ENCODE peak calls at places on chromosome 3, in four cellular contexts. One of them, this sample, is unnamed.
A peak's percentile ranks its signal among the peaks of the same experiment; 100 is the strongest.

GRCh38 chr3:117510396-117510795 is 800.8 kb downstream of the TUSC7 start:
- DNase-seq in OCI-LY7: no peak
- DNase-seq in PC-9: no peak
- DNase-seq in fibroblast of lung: peak; percentile 75
- DNase-seq in this sample: no peak

GRCh38 chr3:156764761-156765160 is 61.4 kb upstream of the LEKR1 start:
- DNase-seq in PC-9: no peak
- DNase-seq in OCI-LY7: no peak
- DNase-seq in fibroblast of lung: peak; percentile 56
- DNase-seq in this sample: peak; percentile 52

GRCh38 chr3:87261925-87262324 is 14.5 kb downstream of the POU1F1 start:
- DNase-seq in fibroblast of lung: no peak
- DNase-seq in PC-9: no peak
- DNase-seq in OCI-LY7: no peak
- DNase-seq in this sample: no peak

GRCh38 chr3:32148356-32148755 is 41.9 kb downstream of the GPD1L start:
- DNase-seq in fibroblast of lung: peak; percentile 46
- DNase-seq in PC-9: no peak
- DNase-seq in OCI-LY7: no peak
- DNase-seq in this sample: no peak

GRCh38 chr3:137906985-137907649 is 102.8 kb upstream of the CLDN18 start:
- DNase-seq in PC-9: no peak
- DNase-seq in fibroblast of lung: no peak
- DNase-seq in OCI-LY7: no peak
- DNase-seq in this sample: no peak

GRCh38 chr3:38645601-38646000 is 3.9 kb downstream of the SCN5A start:
- DNase-seq in fibroblast of lung: no peak
- DNase-seq in PC-9: no peak
- DNase-seq in OCI-LY7: no peak
- DNase-seq in this sample: no peak

GRCh38 chr3:153614563-153614962 is 452.5 kb downstream of the RAP2B start:
- DNase-seq in fibroblast of lung: peak; percentile 75
- DNase-seq in OCI-LY7: no peak
- DNase-seq in PC-9: no peak
- DNase-seq in this sample: peak; percentile 54

GRCh38 chr3:49017229-49017615 is 1.2 kb downstream of the DALRD3 start:
- DNase-seq in fibroblast of lung: no peak
- DNase-seq in PC-9: no peak
- DNase-seq in OCI-LY7: no peak
- DNase-seq in this sample: no peak

GRCh38 chr3:191328963-191329653 is at the start of gene CCDC50:
- DNase-seq in OCI-LY7: peak; percentile 82
- DNase-seq in fibroblast of lung: peak; percentile 80
- DNase-seq in PC-9: peak; percentile 64
- DNase-seq in this sample: peak; percentile 81

GRCh38 chr3:127172670-127173515 is 20.0 kb upstream of the PRR23E start:
- DNase-seq in OCI-LY7: no peak
- DNase-seq in PC-9: no peak
- DNase-seq in fibroblast of lung: peak; percentile 86
- DNase-seq in this sample: peak; percentile 47

GRCh38 chr3:13391308-13391707 is 28.8 kb downstream of the NUP210 start:
- DNase-seq in fibroblast of lung: no peak
- DNase-seq in OCI-LY7: peak; percentile 30
- DNase-seq in PC-9: no peak
- DNase-seq in this sample: no peak

GRCh38 chr3:106824856-106825255 is 552.4 kb upstream of the CCDC54 start:
- DNase-seq in OCI-LY7: peak; percentile 18
- DNase-seq in PC-9: no peak
- DNase-seq in fibroblast of lung: peak; percentile 83
- DNase-seq in this sample: peak; percentile 63

GRCh38 chr3:123271466-123272159 is 69.9 kb downstream of the SEC22A start:
- DNase-seq in OCI-LY7: no peak
- DNase-seq in fibroblast of lung: no peak
- DNase-seq in PC-9: no peak
- DNase-seq in this sample: no peak

GRCh38 chr3:122100591-122101491 is 45.7 kb downstream of the CD86 start:
- DNase-seq in OCI-LY7: peak; percentile 27
- DNase-seq in fibroblast of lung: no peak
- DNase-seq in PC-9: no peak
- DNase-seq in this sample: no peak

GRCh38 chr3:132521921-132522320 is 75.1 kb upstream of the ACKR4 start:
- DNase-seq in fibroblast of lung: no peak
- DNase-seq in OCI-LY7: no peak
- DNase-seq in PC-9: no peak
- DNase-seq in this sample: no peak

GRCh38 chr3:27565201-27565827 is 81.1 kb upstream of the SLC4A7 start:
- DNase-seq in fibroblast of lung: no peak
- DNase-seq in OCI-LY7: no peak
- DNase-seq in PC-9: no peak
- DNase-seq in this sample: no peak

GRCh38 chr3:16063603-16064002 is 110.9 kb upstream of the GALNT15 start:
- DNase-seq in fibroblast of lung: no peak
- DNase-seq in PC-9: no peak
- DNase-seq in OCI-LY7: no peak
- DNase-seq in this sample: no peak

GRCh38 chr3:47017504-47018268 is 38.2 kb downstream of the NBEAL2 start:
- DNase-seq in fibroblast of lung: peak; percentile 56
- DNase-seq in PC-9: peak; percentile 49
- DNase-seq in OCI-LY7: no peak
- DNase-seq in this sample: peak; percentile 16

GRCh38 chr3:31523543-31523942 is 9.2 kb upstream of the STT3B start:
- DNase-seq in fibroblast of lung: no peak
- DNase-seq in OCI-LY7: no peak
- DNase-seq in PC-9: no peak
- DNase-seq in this sample: no peak

GRCh38 chr3:56691165-56692000 is 8.3 kb upstream of the TASOR start:
- DNase-seq in fibroblast of lung: no peak
- DNase-seq in OCI-LY7: no peak
- DNase-seq in PC-9: peak; percentile 93
- DNase-seq in this sample: no peak

GRCh38 chr3:13042932-13043275 is 30.3 kb downstream of the IQSEC1 start:
- DNase-seq in fibroblast of lung: no peak
- DNase-seq in OCI-LY7: no peak
- DNase-seq in PC-9: no peak
- DNase-seq in this sample: no peak

GRCh38 chr3:119662604-119663377 is 2.4 kb upstream of the POPDC2 start:
- DNase-seq in fibroblast of lung: peak; percentile 31
- DNase-seq in PC-9: no peak
- DNase-seq in OCI-LY7: no peak
- DNase-seq in this sample: no peak

GRCh38 chr3:23775254-23775909 is 30.4 kb upstream of the UBE2E1 start:
- DNase-seq in fibroblast of lung: no peak
- DNase-seq in PC-9: no peak
- DNase-seq in OCI-LY7: no peak
- DNase-seq in this sample: no peak

GRCh38 chr3:141430326-141430725 is 56.5 kb upstream of the RASA2 start:
- DNase-seq in OCI-LY7: no peak
- DNase-seq in fibroblast of lung: no peak
- DNase-seq in PC-9: no peak
- DNase-seq in this sample: no peak
- TF ChIP-seq CTCF in OCI-LY7: no peak
- TF ChIP-seq CTCF in fibroblast of lung: no peak
- TF ChIP-seq CTCF in PC-9: no peak
- TF ChIP-seq CTCF in this sample: no peak

DNA sequence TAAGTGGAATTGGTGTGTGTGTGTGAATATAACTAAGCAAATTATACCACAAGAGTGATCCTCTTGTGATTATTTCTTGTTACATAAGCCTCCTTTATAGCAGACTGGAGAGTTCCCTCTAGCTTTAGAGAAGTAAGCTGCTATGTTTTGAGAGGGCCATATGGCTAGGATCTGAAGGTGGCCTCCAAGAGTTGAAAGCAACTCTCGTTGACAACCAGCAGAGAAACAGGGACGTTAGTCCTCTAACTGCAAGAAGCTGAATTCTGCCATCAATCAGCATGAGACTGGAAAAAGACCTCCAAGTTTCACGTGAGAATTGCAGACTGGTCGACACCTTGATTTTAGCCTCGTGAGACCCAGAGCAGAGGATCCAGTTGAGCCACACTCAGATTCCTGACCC is 278.5 kb upstream of the ZNF717 start:
- DNase-seq in PC-9: no peak
- DNase-seq in OCI-LY7: no peak
- DNase-seq in fibroblast of lung: no peak
- DNase-seq in this sample: no peak
- H3K27ac ChIP-seq in PC-9: no peak overlapping the region
- H3K27ac ChIP-seq in OCI-LY7: no peak overlapping the region
- H3K27ac ChIP-seq in fibroblast of lung: no peak overlapping the region
- H3K27ac ChIP-seq in this sample: no peak overlapping the region

GRCh38 chr3:157865449-157865862 is 240.8 kb downstream of the SHOX2 start:
- DNase-seq in PC-9: no peak
- DNase-seq in OCI-LY7: peak; percentile 57
- DNase-seq in fibroblast of lung: no peak
- DNase-seq in this sample: no peak
- TF ChIP-seq CTCF in PC-9: peak; percentile 78
- TF ChIP-seq CTCF in OCI-LY7: peak; percentile 94
- TF ChIP-seq CTCF in fibroblast of lung: peak; percentile 18
- TF ChIP-seq CTCF in this sample: peak; percentile 72

GRCh38 chr3:64913515-64913914 is 225.7 kb upstream of the ADAMTS9 start:
- DNase-seq in OCI-LY7: no peak
- DNase-seq in PC-9: no peak
- DNase-seq in fibroblast of lung: no peak
- DNase-seq in this sample: no peak

GRCh38 chr3:64909011-64909410 is 221.2 kb upstream of the ADAMTS9 start:
- DNase-seq in PC-9: no peak
- DNase-seq in OCI-LY7: no peak
- DNase-seq in fibroblast of lung: no peak
- DNase-seq in this sample: no peak

GRCh38 chr3:64908292-64908691 is 220.5 kb upstream of the ADAMTS9 start:
- DNase-seq in PC-9: peak; percentile 57
- DNase-seq in fibroblast of lung: no peak
- DNase-seq in OCI-LY7: no peak
- DNase-seq in this sample: peak; percentile 27

GRCh38 chr3:64911138-64911537 is 223.3 kb upstream of the ADAMTS9 start:
- DNase-seq in PC-9: no peak
- DNase-seq in OCI-LY7: no peak
- DNase-seq in fibroblast of lung: no peak
- DNase-seq in this sample: no peak

DNA sequence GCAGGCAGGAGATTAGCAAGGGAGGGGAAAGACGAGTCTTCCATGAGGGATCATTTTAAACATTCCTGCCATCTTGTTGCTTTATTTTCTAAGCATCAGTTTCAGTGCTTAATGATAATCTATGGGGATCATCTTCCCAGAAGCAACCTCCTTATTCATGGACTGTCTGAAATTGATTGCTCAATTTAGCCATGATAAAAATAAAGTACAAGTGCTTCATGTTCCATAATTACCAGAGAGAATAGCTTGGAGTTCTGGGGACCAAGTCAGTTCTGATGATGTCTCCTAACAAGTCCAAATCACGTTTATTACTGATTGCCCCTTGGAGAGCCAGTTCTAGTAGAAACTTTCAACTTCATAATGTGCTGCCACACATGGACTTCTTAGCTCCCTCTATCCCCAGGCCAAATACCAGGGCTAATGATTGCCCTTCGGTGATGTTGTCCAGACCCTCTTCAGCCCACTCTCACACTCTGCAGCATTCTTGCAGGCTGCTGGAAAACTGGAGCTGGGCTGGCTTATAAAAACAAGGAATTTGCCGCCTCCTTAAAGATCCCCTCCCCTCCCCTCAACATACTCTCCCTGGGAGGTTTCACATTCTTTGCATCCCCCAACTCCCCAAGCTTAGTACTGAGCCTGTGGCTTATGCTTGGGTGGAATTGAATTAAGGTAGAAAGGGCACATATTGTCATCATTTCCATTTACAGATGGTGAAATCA is 222.1 kb upstream of the ADAMTS9 start:
- DNase-seq in PC-9: no peak
- DNase-seq in fibroblast of lung: no peak
- DNase-seq in OCI-LY7: no peak
- DNase-seq in this sample: no peak
- H3K27ac ChIP-seq in PC-9: no peak overlapping the region
- H3K27ac ChIP-seq in fibroblast of lung: no peak overlapping the region
- H3K27ac ChIP-seq in OCI-LY7: no peak overlapping the region
- H3K27ac ChIP-seq in this sample: no peak overlapping the region

DNA sequence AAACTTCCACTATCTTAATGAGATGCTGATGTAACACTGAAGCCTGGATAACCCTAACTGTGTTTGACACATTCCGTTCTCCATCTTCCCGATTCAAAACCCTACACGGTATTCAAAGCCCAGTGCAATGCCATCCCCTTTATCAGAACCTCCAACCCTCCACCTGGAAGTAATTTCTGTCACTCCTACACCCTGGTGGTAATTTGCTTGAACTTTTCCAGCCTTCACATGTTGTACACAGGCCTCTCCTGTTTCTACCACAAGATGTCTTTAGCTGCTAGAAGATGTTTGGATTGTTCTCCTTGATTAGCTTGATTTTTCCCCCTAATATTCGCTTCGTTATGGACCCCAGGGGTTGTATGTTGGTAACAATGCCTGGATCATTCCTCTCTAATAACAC is 208.9 kb downstream of the CHST2 start:
- DNase-seq in fibroblast of lung: no peak
- DNase-seq in OCI-LY7: no peak
- DNase-seq in PC-9: no peak
- DNase-seq in this sample: no peak
- TF ChIP-seq CTCF in fibroblast of lung: no peak
- TF ChIP-seq CTCF in OCI-LY7: no peak
- TF ChIP-seq CTCF in PC-9: no peak
- TF ChIP-seq CTCF in this sample: peak; percentile 27

This sample was measured in brain microvascular endothelial cell.